ENCODE peak calls at places on chromosomes 6 and 20, in five cellular contexts. R is ovary, W is lung, Z is choroid plexus epithelial cell, F is cardiac muscle cell. I is an unnamed sample.

GRCh38 chr20:48295445-48295903 is 510.2 kb upstream of the SULF2 start:
- DNase-seq in W (peak), Z (peak), F (peak), R (no peak), I (peak)

GRCh38 chr6:95978230-95978629 is 37.5 kb upstream of the FUT9 start:
- DNase-seq in F (no peak), Z (no peak), W (no peak), R (no peak), I (no peak)

GRCh38 chr6:15907914-15908518 is 220.9 kb upstream of the MYLIP start:
- DNase-seq in Z (no peak), W (no peak), R (no peak), F (no peak), I (no peak)

GRCh38 chr6:92521553-92521952 is 897.8 kb downstream of the EPHA7 start:
- DNase-seq in Z (no peak), F (no peak), R (no peak), W (no peak), I (no peak)

GRCh38 chr6:80548496-80548895 is 442.0 kb downstream of the BCKDHB start:
- DNase-seq in R (no peak), F (no peak), Z (no peak), W (no peak), I (peak)

GRCh38 chr6:159935065-159935464 is 33.8 kb upstream of the IGF2R start:
- DNase-seq in Z (peak), F (no peak), R (no peak), W (no peak), I (no peak)

GRCh38 chr20:22572491-22572890 is 11.9 kb downstream of the FOXA2 start:
- DNase-seq in W (no peak), Z (no peak), F (no peak), R (no peak), I (no peak)

GRCh38 chr20:59723108-59723500 is 118.8 kb downstream of the PHACTR3 start:
- DNase-seq in F (no peak), R (no peak), W (no peak), Z (no peak), I (no peak)

GRCh38 chr6:16504608-16505007 is 256.7 kb downstream of the ATXN1 start:
- DNase-seq in R (no peak), Z (no peak), W (no peak), F (no peak), I (no peak)

GRCh38 chr20:20663841-20664240 is 48.6 kb downstream of the RALGAPA2 start:
- DNase-seq in Z (no peak), F (no peak), R (no peak), W (no peak), I (peak)

GRCh38 chr20:58545565-58546195 is 30.5 kb upstream of the APCDD1L start:
- DNase-seq in Z (no peak), W (no peak), R (no peak), F (no peak), I (no peak)

GRCh38 chr6:166006593-166007301 is 160.9 kb downstream of the TBXT start:
- DNase-seq in W (no peak), R (no peak), Z (peak), F (peak), I (peak)

GRCh38 chr6:79413562-79414002 is 123.6 kb downstream of the LCA5 start:
- DNase-seq in F (no peak), Z (peak), W (no peak), R (no peak), I (peak)

GRCh38 chr6:44538131-44538835 is 150.8 kb downstream of the CDC5L start:
- DNase-seq in F (no peak), W (no peak), Z (no peak), R (no peak), I (no peak)

GRCh38 chr6:125197795-125198269 is 44.3 kb downstream of the TPD52L1 start:
- DNase-seq in W (peak), Z (peak), F (peak), R (peak), I (peak)

GRCh38 chr20:32661820-32662528 is 11.8 kb downstream of the C20orf203 start:
- DNase-seq in W (no peak), F (no peak), Z (no peak), R (no peak), I (no peak)

GRCh38 chr20:20214757-20215275 is 153.1 kb upstream of the INSM1 start:
- DNase-seq in F (no peak), R (no peak), Z (no peak), W (no peak), I (no peak)

GRCh38 chr6:158835616-158836221 is 16.6 kb upstream of the EZR start:
- DNase-seq in W (peak), R (peak), F (no peak), Z (no peak), I (no peak)

GRCh38 chr6:6379573-6379972 is 59.1 kb upstream of the F13A1 start:
- DNase-seq in R (no peak), F (no peak), W (no peak), Z (no peak), I (no peak)

GRCh38 chr6:26118999-26119398 is 31.8 kb downstream of the HFE start:
- DNase-seq in W (no peak), F (no peak), R (no peak), Z (no peak), I (peak)

GRCh38 chr20:48767269-48767960 is 60.4 kb downstream of the PREX1 start:
- DNase-seq in F (no peak), R (no peak), Z (no peak), W (no peak), I (no peak)

GRCh38 chr6:168371989-168372711 is 52.6 kb upstream of the DACT2 start:
- DNase-seq in W (no peak), F (no peak), Z (no peak), R (no peak), I (no peak)

GRCh38 chr6:98844244-98845161 is 10.1 kb downstream of the POU3F2 start:
- DNase-seq in R (no peak), W (no peak), F (no peak), Z (no peak), I (no peak)

GRCh38 chr20:60139663-60140446 is 181.6 kb downstream of the CDH26 start:
- DNase-seq in F (no peak), R (no peak), W (no peak), Z (peak), I (peak)

GRCh38 chr20:57840504-57841296 is 130.9 kb upstream of the PMEPA1 start:
- DNase-seq in Z (no peak), W (no peak), R (no peak), F (no peak), I (no peak)

GRCh38 chr6:26126394-26127221 is 39.4 kb downstream of the HFE start:
- DNase-seq in F (peak), W (no peak), Z (peak), R (no peak), I (no peak)

GRCh38 chr6:147141690-147142308 is 62.4 kb upstream of the STXBP5 start:
- DNase-seq in W (no peak), Z (peak), R (no peak), F (no peak), I (peak)

GRCh38 chr6:40543133-40543532 is 44.0 kb downstream of the LRFN2 start:
- DNase-seq in W (no peak), R (no peak), Z (no peak), F (no peak), I (no peak)

GRCh38 chr6:166567107-166567506 is 19.4 kb downstream of the RAMACL start:
- DNase-seq in R (no peak), F (no peak), Z (peak), W (no peak), I (peak)

GRCh38 chr20:24684421-24684871 is 215.0 kb downstream of the SYNDIG1 start:
- DNase-seq in W (no peak), Z (no peak), R (no peak), F (no peak), I (no peak)

GRCh38 chr20:3560578-3560977 is 89.8 kb downstream of the ATRN start:
- DNase-seq in F (no peak), R (no peak), W (no peak), Z (no peak), I (peak)

GRCh38 chr20:3560162-3560561 is 89.3 kb downstream of the ATRN start:
- DNase-seq in W (no peak), Z (no peak), F (no peak), R (no peak), I (no peak)

GRCh38 chr20:3565851-3566250 is 95.0 kb downstream of the ATRN start:
- DNase-seq in W (no peak), R (no peak), Z (no peak), F (no peak), I (no peak)

GRCh38 chr20:3563113-3563512 is 92.3 kb downstream of the ATRN start:
- DNase-seq in R (no peak), Z (peak), F (no peak), W (no peak), I (no peak)

DNA sequence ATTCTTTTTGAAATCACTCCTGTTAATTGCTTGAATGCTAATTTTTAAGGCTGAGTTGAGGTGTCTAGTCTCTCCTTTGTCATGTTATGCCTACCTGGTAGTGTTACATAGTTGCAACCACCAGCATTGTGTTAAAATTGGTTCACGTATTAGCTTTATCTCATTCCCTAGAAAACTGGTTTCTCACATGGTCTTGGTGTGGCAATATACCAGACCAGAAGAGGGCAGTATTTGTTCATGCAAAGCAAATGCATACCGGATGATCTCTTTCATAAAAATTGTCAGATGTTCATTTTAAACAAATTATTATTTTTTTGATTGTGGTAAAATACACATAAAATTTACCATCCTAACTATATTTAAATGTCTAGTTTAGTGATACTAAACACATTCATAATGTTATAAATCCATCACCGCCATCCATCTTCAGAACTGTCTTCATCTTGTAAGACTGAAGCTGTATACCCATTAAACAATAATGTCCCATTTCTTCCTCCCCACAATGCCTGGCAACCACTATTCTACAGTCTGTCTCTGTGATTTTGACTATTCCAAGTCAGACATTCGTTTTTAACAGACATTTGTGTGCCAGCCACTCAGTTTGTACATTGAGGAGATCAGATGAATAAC is 92.8 kb downstream of the ATRN start:
- DNase-seq in F (peak), W (no peak), R (no peak), Z (peak), I (peak)
- TF ChIP-seq CTCF in F (peak), W (peak), R (no peak), Z (peak), I (peak)

GRCh38 chr6:28543671-28544131 is 18.0 kb downstream of the GPX5 start:
- DNase-seq in W (no peak), Z (peak), F (peak), R (peak), I (no peak)
- TF ChIP-seq CTCF in W (no peak), Z (no peak), F (no peak), R (no peak), I (no peak)

GRCh38 chr6:118288355-118289124 is 259.6 kb upstream of the PLN start:
- DNase-seq in R (no peak), W (no peak), F (no peak), Z (peak), I (peak)
- TF ChIP-seq CTCF in R (no peak), W (no peak), F (peak), Z (no peak), I (peak)

DNA sequence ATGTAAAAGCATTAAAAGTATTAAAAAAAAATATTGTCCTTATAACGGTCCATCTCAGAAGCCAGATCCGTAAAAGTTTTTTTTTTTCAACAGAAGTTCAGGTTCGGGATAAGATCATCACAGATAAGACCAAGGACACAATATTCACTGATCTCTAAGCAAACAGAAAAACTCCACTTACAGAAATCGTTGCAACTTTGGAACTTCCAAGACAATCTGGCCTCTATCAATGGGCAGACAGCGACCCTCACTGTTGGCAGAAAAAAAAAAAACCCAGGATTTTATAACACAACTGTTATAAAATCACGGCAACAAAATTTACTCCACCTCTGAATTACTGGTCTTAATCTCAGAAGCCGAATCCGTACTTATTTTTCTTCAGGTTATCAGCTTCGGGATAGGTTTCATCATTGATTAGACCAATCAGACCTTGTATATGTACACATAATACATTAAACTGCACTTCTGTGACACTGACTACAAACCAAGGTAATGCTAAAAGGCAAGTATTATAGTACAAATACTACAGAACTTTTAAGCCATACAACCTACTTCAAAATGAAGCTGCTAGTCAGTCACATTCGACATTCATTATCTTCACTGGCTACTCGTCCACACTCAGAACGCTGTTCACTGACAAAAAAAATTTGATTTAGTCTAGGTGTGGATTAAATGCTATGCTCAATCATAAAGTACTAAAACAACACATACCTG is 34.7 kb upstream of the SYNCRIP start:
- DNase-seq in W (no peak), F (no peak), Z (peak), R (no peak), I (peak)
- TF ChIP-seq CTCF in W (peak), F (peak), Z (peak), R (no peak), I (peak)

DNA sequence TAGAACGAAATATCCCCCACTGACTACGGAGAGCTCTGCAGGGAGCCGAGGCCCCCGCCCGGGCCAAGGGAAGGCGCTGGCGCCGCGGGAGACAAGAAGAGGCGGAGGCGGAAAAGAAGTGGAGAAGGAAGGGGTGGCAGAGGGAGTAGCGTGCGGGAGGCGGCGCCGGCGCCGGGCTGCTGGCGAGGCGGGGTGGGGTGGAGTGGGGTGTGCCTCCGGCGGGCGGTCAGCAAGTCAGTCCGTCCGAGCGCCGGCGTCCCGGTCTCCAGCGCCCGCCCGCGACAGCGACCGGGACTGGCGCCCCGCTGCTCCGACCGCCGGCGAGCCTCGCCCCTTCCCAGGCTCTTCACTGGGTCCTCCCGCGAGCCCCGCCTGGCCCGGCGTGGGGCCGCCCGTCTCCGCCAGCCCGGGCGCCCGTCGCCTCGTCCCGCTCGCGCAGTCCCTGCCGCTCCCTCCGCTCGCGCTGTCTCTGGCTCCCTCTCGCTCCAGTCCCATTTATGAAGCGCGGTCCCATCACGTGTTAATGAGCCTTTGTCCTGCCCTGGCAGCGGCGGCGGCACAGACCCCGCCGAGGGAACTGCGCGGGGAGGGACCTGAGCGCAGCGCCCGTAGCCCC is at the start of gene CNR1:
- DNase-seq in Z (peak), F (peak), R (peak), W (peak), I (no peak)
- TF ChIP-seq CTCF in Z (no peak), F (no peak), R (no peak), W (no peak), I (no peak)

GRCh38 chr20:6122873-6123649 is at the start of gene FERMT1:
- DNase-seq in Z (peak), W (peak), F (peak), R (peak), I (peak)
- TF ChIP-seq CTCF in Z (no peak), W (no peak), F (peak), R (no peak), I (peak)

GRCh38 chr6:36570264-36570663 is 23.0 kb upstream of the STK38 start:
- DNase-seq in W (no peak), Z (no peak), F (no peak), R (no peak), I (no peak)

GRCh38 chr6:36571122-36572043 is 22.8 kb upstream of the SRSF3 start:
- DNase-seq in W (no peak), R (no peak), Z (no peak), F (no peak), I (no peak)

GRCh38 chr6:36563928-36564284 is 16.6 kb upstream of the STK38 start:
- DNase-seq in Z (no peak), F (no peak), W (no peak), R (no peak), I (no peak)

GRCh38 chr6:36563237-36563927 is 16.1 kb upstream of the STK38 start:
- DNase-seq in Z (peak), R (peak), F (peak), W (no peak), I (no peak)

DNA sequence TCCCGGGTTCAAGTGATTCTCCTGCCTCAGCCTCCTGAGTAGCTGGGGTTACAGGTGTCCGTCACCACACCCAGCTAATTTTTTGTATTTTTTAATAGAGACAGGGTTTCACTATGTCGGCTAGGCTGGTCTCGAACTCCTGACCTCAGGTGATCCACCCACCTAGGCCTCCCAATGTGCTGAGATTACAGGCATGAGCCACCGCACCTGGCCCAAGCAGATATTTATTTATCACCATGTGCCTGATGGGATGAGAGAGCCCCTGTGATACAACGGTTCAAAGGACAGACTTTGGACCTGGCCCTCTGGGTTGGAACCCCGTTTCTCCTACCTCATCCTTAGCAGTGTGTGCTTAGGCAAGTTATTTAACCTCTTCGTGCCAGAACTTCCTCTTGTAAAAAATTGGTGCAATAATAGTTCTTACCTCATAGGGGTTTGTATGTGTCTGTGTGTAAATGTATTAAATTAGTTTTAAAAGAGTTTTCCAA is 19.2 kb upstream of the STK38 start:
- DNase-seq in F (no peak), R (no peak), W (no peak), Z (no peak), I (no peak)
- TF ChIP-seq CTCF in F (no peak), R (no peak), W (no peak), Z (no peak), I (no peak)

DNA sequence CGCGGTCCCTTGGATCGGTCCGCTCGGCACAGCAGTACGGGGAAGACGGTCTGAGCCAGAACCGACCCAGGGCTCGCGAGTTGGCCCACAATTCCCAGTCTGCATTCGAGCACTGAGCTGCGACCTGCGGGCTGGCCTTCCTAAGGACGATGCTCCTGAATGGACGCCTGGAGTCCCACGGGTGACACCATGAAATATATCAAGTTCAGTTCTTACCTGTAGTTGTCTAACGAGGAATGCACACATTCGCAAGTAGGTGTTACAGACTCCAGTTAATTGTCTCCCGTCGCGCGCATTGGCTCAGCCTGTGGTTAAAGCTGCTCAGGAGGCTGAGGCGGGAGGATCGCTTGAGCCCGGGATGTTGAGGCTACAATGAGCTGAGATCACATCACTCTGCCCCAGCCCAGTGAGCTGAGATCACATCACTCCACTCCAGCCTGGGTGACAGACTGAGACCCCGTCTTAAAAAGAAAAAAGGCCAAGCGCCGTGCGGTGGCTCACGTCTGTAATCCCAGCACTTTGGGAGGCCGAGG is 802 bp downstream of the PEX7 start:
- DNase-seq in Z (no peak), W (no peak), F (no peak), R (peak), I (no peak)
- TF ChIP-seq CTCF in Z (no peak), W (no peak), F (no peak), R (no peak), I (no peak)

DNA sequence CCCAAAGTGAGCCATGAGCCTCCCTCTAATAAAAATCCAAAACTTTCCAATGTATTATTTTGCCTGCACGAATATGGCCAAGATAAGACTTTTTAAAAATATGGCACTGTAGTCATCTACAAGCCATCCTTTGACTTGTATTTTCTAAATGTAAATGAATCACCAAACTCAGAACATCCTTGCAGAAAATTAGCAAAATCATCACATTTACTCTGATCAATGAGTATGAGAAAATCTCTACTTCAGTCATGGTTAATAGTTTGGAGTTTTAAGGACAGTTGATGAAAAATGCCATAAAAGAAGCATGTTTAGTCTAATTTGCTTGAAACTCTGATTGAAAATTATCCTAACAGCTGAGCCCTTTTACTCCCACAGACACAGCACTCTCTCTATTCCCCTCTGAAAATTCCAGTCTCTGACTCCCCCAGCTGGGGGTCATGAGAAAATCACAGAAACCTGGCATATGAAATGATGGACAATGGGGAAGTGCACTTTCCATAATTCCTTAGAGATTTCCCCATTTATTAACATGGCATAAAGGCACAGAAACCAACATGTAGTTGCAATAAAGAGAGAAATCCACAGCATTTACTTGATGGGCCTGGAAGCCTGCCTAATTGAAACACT is 214.1 kb downstream of the WDR27 start:
- DNase-seq in W (no peak), F (no peak), Z (peak), R (no peak), I (peak)
- TF ChIP-seq CTCF in W (no peak), F (peak), Z (peak), R (peak), I (no peak)

I was measured in MCF 10A.